ENCODE peak calls at places on chromosomes 2 and 18, in seven cellular contexts. B is GM13976, L is coronary artery, Q is transverse colon, Z is fibroblast of mammary gland, T is B cell, P is mucosa of descending colon. Y is an unnamed sample.

GRCh38 chr2:212145111-212145510 is 393.5 kb downstream of the ERBB4 start:
- DNase-seq in Z (peak; percentile 55), B (no peak), Q (no peak), T (no peak), L (no peak), P (no peak), Y (peak; percentile 9)

GRCh38 chr2:241739651-241740050 is 5.2 kb downstream of the D2HGDH start:
- DNase-seq in B (no peak), L (no peak), T (no peak), Z (peak; percentile 77), P (no peak), Q (no peak), Y (no peak)

GRCh38 chr2:213251618-213252017 is 32.6 kb upstream of the SPAG16 start:
- DNase-seq in T (no peak), Z (peak; percentile 82), Q (no peak), L (no peak), B (peak; percentile 36), P (no peak), Y (peak; percentile 66)

GRCh38 chr2:191635333-191636234 is 42.4 kb upstream of the NABP1 start:
- DNase-seq in T (no peak), B (peak; percentile 8), Q (no peak), Z (peak; percentile 66), P (no peak), L (no peak), Y (no peak)

GRCh38 chr2:68279691-68280090 is 27.4 kb upstream of the PPP3R1 start:
- DNase-seq in P (no peak), T (no peak), Q (no peak), Z (no peak), B (no peak), L (no peak), Y (no peak)

GRCh38 chr2:192697880-192698279 is 503.1 kb upstream of the TMEFF2 start:
- DNase-seq in Q (no peak), Z (no peak), P (no peak), T (no peak), B (no peak), L (no peak), Y (no peak)

GRCh38 chr2:8574196-8575010 is 107.5 kb upstream of the ID2 start:
- DNase-seq in T (no peak), Q (no peak), B (peak; percentile 70), Z (no peak), P (peak; percentile 68), L (peak; percentile 69), Y (peak; percentile 18)

GRCh38 chr18:39799010-39799409 is 2156.0 kb upstream of the PIK3C3 start:
- DNase-seq in T (no peak), B (no peak), Z (peak; percentile 62), P (peak; percentile 27), L (no peak), Q (peak; percentile 13), Y (peak; percentile 83)

GRCh38 chr2:47174731-47175361 is 19.7 kb upstream of the STPG4 start:
- DNase-seq in Z (peak; percentile 56), P (peak; percentile 91), T (peak; percentile 44), Q (peak; percentile 82), L (no peak), B (no peak), Y (peak; percentile 93)

GRCh38 chr2:207403141-207403540 is 126.6 kb upstream of the CREB1 start:
- DNase-seq in Z (no peak), Q (no peak), T (no peak), B (no peak), P (no peak), L (no peak), Y (no peak)

GRCh38 chr2:195343942-195344530 is 313.0 kb upstream of the SLC39A10 start:
- DNase-seq in Z (peak; percentile 13), B (no peak), L (no peak), P (no peak), Q (no peak), T (no peak), Y (no peak)

GRCh38 chr2:191899442-191899841 is 52.6 kb upstream of the CAVIN2 start:
- DNase-seq in Z (peak; percentile 98), B (no peak), T (no peak), L (no peak), P (no peak), Q (no peak), Y (peak; percentile 88)

GRCh38 chr2:69547984-69548715 is 95.4 kb downstream of the AAK1 start:
- DNase-seq in B (no peak), Q (no peak), T (no peak), P (no peak), L (no peak), Z (no peak), Y (no peak)

GRCh38 chr2:43950383-43951008 is 45.3 kb downstream of the LRPPRC start:
- DNase-seq in B (peak; percentile 24), P (peak; percentile 9), Z (peak; percentile 44), Q (no peak), T (no peak), L (no peak), Y (peak; percentile 60)

GRCh38 chr2:88180594-88181240 is 10.6 kb downstream of the THNSL2 start:
- DNase-seq in P (no peak), B (no peak), L (no peak), Z (peak; percentile 57), Q (no peak), T (no peak), Y (peak; percentile 82)

GRCh38 chr2:225041210-225041870 is 928 bp downstream of the DOCK10 start:
- DNase-seq in B (peak; percentile 75), Z (peak; percentile 52), L (no peak), Q (peak; percentile 51), P (peak; percentile 64), T (peak; percentile 75), Y (peak; percentile 29)

GRCh38 chr2:173452436-173452835 is 97.8 kb downstream of the CDCA7 start:
- DNase-seq in L (no peak), Q (no peak), B (no peak), Z (no peak), P (no peak), T (no peak), Y (no peak)

GRCh38 chr18:45255142-45255890 is 360.0 kb upstream of the SLC14A2 start:
- DNase-seq in Z (peak; percentile 90), Q (peak; percentile 13), T (no peak), B (no peak), P (peak; percentile 27), L (no peak), Y (no peak)

DNA sequence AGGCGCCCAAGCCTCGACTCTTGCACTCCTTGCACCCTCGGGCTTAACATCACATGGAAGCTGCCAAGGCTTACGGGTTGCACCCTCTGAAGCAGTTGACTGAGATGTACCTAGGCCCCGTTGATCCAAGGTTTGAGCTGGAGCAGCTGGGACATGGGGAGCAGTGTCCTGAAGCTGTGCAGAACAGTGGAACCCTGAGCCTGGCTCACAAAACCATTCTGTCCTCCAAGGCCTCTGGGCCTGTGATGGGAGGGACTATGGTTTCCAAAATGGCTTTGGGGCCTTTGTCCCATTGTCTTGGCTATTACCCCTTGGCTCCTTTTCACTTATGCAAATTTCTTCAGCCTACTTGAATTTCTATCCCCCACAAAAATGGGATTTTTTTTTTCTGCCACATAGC is 454.0 kb downstream of the PIK3C3 start:
- DNase-seq in L (no peak), Z (no peak), T (no peak), B (no peak), Q (no peak), P (no peak), Y (no peak)
- TF ChIP-seq CTCF in L (no peak), Z (no peak), T (no peak), B (no peak), Q (no peak), P (no peak), Y (no peak)

DNA sequence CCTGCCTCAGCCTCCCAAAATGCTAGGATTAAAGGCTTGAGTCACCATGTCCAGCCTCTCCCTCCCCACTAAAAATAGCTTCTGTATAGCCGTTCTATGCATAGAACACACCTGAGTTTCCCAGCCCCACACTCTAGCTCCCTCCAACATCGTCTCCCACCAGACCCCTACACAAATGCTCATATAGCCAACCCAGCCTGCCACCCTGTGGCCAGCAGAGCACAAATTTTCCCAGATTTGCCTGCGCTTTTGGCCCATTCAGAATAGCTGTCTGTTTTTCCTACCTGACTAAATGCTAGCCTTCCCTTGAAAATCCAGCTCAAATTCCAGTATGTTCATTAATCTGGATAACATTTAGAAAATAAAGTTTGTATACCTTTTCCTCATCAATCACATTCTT is 22.8 kb downstream of the TRABD2A start:
- DNase-seq in B (no peak), Q (no peak), Z (no peak), L (no peak), T (no peak), P (no peak), Y (no peak)
- TF ChIP-seq CTCF in B (no peak), Q (no peak), Z (peak; percentile 12), L (no peak), T (no peak), P (no peak), Y (no peak)

GRCh38 chr2:120879401-120880295 is 144.0 kb downstream of the GLI2 start:
- DNase-seq in P (no peak), L (no peak), Q (no peak), B (no peak), T (no peak), Z (no peak), Y (no peak)
- TF ChIP-seq CTCF in P (no peak), L (no peak), Q (no peak), B (no peak), T (no peak), Z (no peak), Y (no peak)

GRCh38 chr2:160085662-160086061 is 23.2 kb upstream of the PLA2R1 start:
- DNase-seq in B (no peak), Z (no peak), P (no peak), T (no peak), L (no peak), Q (no peak), Y (no peak)

GRCh38 chr2:160092445-160092844 is 30.0 kb upstream of the PLA2R1 start:
- DNase-seq in P (no peak), Z (no peak), L (no peak), Q (no peak), B (no peak), T (no peak), Y (no peak)

GRCh38 chr2:160091381-160091780 is 29.0 kb upstream of the PLA2R1 start:
- DNase-seq in B (no peak), L (no peak), Z (peak; percentile 66), P (no peak), T (no peak), Q (no peak), Y (peak; percentile 80)

GRCh38 chr2:160087854-160088745 is 25.7 kb upstream of the PLA2R1 start:
- DNase-seq in T (no peak), L (no peak), P (no peak), Z (peak; percentile 42), Q (no peak), B (no peak), Y (peak; percentile 64)
- TF ChIP-seq CTCF in T (no peak), L (no peak), P (no peak), Z (peak; percentile 40), Q (peak; percentile 30), B (no peak), Y (peak; percentile 24)

Y was measured in MCF 10A.